ENCODE peak calls at places on chromosomes 3 and 15, in eight cellular contexts. R is BE2C, X is PC-9, E is GM03348, P is upper lobe of right lung, B is amniotic stem cell, M is posterior cingulate gyrus, G is nucleus accumbens. W is an unnamed sample.

GRCh38 chr3:143343944-143344343 is 224.4 kb downstream of the CHST2 start:
- DNase-seq in R (no peak), E (no peak), B (no peak), M (no peak), X (no peak), P (no peak), G (no peak), W (no peak)

GRCh38 chr15:39156166-39156565 is 424.7 kb upstream of the THBS1 start:
- DNase-seq in G (no peak), P (no peak), R (no peak), E (peak), B (no peak), X (no peak), M (no peak), W (no peak)

GRCh38 chr3:126811530-126811929 is 107.5 kb downstream of the CHCHD6 start:
- DNase-seq in G (no peak), X (peak), P (no peak), M (no peak), R (no peak), B (no peak), E (peak), W (no peak)

GRCh38 chr3:111989061-111989678 is 9.6 kb upstream of the TAGLN3 start:
- DNase-seq in M (no peak), B (peak), E (peak), X (peak), G (no peak), R (no peak), P (no peak), W (no peak)

GRCh38 chr3:4656059-4656458 is 162.9 kb downstream of the ITPR1 start:
- DNase-seq in R (peak), E (peak), X (peak), B (peak), M (peak), P (peak), G (peak), W (peak)

GRCh38 chr15:77342767-77343166 is 77.1 kb downstream of the PEAK1 start:
- DNase-seq in M (no peak), G (no peak), E (no peak), P (no peak), B (no peak), X (no peak), R (no peak), W (no peak)

GRCh38 chr15:79006071-79006470 is 61.2 kb upstream of the CTSH start:
- DNase-seq in X (no peak), R (no peak), B (no peak), P (no peak), G (no peak), M (no peak), E (no peak), W (no peak)

GRCh38 chr3:105868450-105868744 is 415 bp downstream of the CBLB start:
- DNase-seq in E (peak), R (peak), M (peak), P (peak), G (no peak), X (peak), B (peak), W (peak)

GRCh38 chr3:37129871-37130270 is 44.5 kb downstream of the LRRFIP2 start:
- DNase-seq in R (no peak), M (no peak), P (no peak), B (no peak), X (no peak), G (no peak), E (no peak), W (no peak)

GRCh38 chr15:72110355-72110754 is 7.6 kb downstream of the MYO9A start:
- DNase-seq in M (no peak), G (no peak), E (peak), X (peak), R (no peak), P (no peak), B (no peak), W (no peak)

GRCh38 chr3:169241575-169241927 is 422.0 kb downstream of the MECOM start:
- DNase-seq in M (no peak), G (no peak), X (peak), E (peak), R (no peak), B (no peak), P (no peak), W (no peak)

GRCh38 chr15:39165026-39165706 is 415.7 kb upstream of the THBS1 start:
- DNase-seq in X (no peak), E (no peak), P (no peak), R (no peak), M (no peak), G (no peak), B (no peak), W (no peak)

GRCh38 chr3:46701211-46701939 is at the start of gene TMIE:
- DNase-seq in B (no peak), M (peak), R (peak), P (no peak), G (no peak), X (no peak), E (peak), W (no peak)

GRCh38 chr3:170953229-170953628 is 44.8 kb upstream of the EIF5A2 start:
- DNase-seq in G (no peak), M (no peak), P (no peak), R (no peak), E (no peak), X (no peak), B (no peak), W (no peak)

GRCh38 chr3:29914861-29915524 is 634.1 kb downstream of the RBMS3 start:
- DNase-seq in G (no peak), B (peak), P (no peak), M (no peak), R (no peak), E (peak), X (no peak), W (no peak)

GRCh38 chr3:154242766-154243165 is 81.5 kb downstream of the DHX36 start:
- DNase-seq in M (no peak), R (no peak), P (no peak), B (no peak), X (no peak), E (no peak), G (no peak), W (no peak)

GRCh38 chr3:177618873-177619771 is 421.8 kb upstream of the TBL1XR1 start:
- DNase-seq in G (no peak), P (no peak), B (no peak), R (no peak), E (peak), X (peak), M (no peak), W (no peak)

GRCh38 chr3:184240384-184241140 is 8.2 kb downstream of the ALG3 start:
- DNase-seq in X (no peak), E (peak), M (no peak), P (no peak), R (no peak), B (no peak), G (no peak), W (peak)

GRCh38 chr3:5809811-5810210 is 622.3 kb downstream of the EDEM1 start:
- DNase-seq in G (no peak), R (no peak), X (no peak), B (no peak), E (no peak), M (no peak), P (no peak), W (no peak)

GRCh38 chr3:10015476-10015904 is 10.7 kb upstream of the FANCD2 start:
- DNase-seq in X (peak), G (peak), M (peak), P (peak), B (peak), E (peak), R (no peak), W (peak)

GRCh38 chr3:134367412-134367811 is 6.8 kb downstream of the AMOTL2 start:
- DNase-seq in R (no peak), X (no peak), P (peak), G (no peak), E (no peak), M (no peak), B (no peak), W (no peak)

GRCh38 chr3:124698030-124698770 is 32.1 kb upstream of the UMPS start:
- DNase-seq in B (no peak), R (no peak), G (no peak), M (no peak), P (no peak), E (no peak), X (no peak), W (no peak)